ENCODE peak calls at places on chromosomes 2 and 18, in nine cellular contexts. One of them, this sample, is unnamed.

GRCh38 chr18:63126134-63127067 is 193.2 kb downstream of the BCL2 start:
- DNase-seq in lower leg skin: no peak
- DNase-seq in HFF-Myc: no peak
- DNase-seq in fibroblast of the aortic adventitia: no peak
- DNase-seq in GM12865: no peak
- DNase-seq in cardiac muscle cell: no peak
- DNase-seq in cardiac fibroblast: no peak
- DNase-seq in gastrocnemius medialis: no peak
- DNase-seq in AG09309: no peak
- DNase-seq in this sample: no peak

GRCh38 chr2:33444961-33445360 is 31.5 kb upstream of the RASGRP3 start:
- DNase-seq in lower leg skin: no peak
- DNase-seq in HFF-Myc: no peak
- DNase-seq in fibroblast of the aortic adventitia: no peak
- DNase-seq in GM12865: no peak
- DNase-seq in cardiac muscle cell: no peak
- DNase-seq in cardiac fibroblast: no peak
- DNase-seq in gastrocnemius medialis: no peak
- DNase-seq in AG09309: no peak
- DNase-seq in this sample: no peak

GRCh38 chr2:70895998-70896764 is 39.5 kb upstream of the ATP6V1B1 start:
- DNase-seq in lower leg skin: no peak
- DNase-seq in HFF-Myc: no peak
- DNase-seq in fibroblast of the aortic adventitia: no peak
- DNase-seq in GM12865: no peak
- DNase-seq in cardiac muscle cell: no peak
- DNase-seq in cardiac fibroblast: no peak
- DNase-seq in gastrocnemius medialis: no peak
- DNase-seq in AG09309: no peak
- DNase-seq in this sample: no peak

GRCh38 chr2:60867848-60868247 is 13.5 kb upstream of the REL start:
- DNase-seq in lower leg skin: peak
- DNase-seq in HFF-Myc: no peak
- DNase-seq in fibroblast of the aortic adventitia: no peak
- DNase-seq in GM12865: peak
- DNase-seq in cardiac muscle cell: no peak
- DNase-seq in cardiac fibroblast: peak
- DNase-seq in gastrocnemius medialis: peak
- DNase-seq in AG09309: no peak
- DNase-seq in this sample: no peak

GRCh38 chr2:166440313-166440712 is 53.7 kb downstream of the SCN7A start:
- DNase-seq in lower leg skin: no peak
- DNase-seq in HFF-Myc: no peak
- DNase-seq in fibroblast of the aortic adventitia: no peak
- DNase-seq in GM12865: no peak
- DNase-seq in cardiac muscle cell: no peak
- DNase-seq in cardiac fibroblast: no peak
- DNase-seq in gastrocnemius medialis: no peak
- DNase-seq in AG09309: no peak
- DNase-seq in this sample: no peak

GRCh38 chr2:176501652-176502051 is 232.4 kb downstream of the MTX2 start:
- DNase-seq in lower leg skin: no peak
- DNase-seq in HFF-Myc: no peak
- DNase-seq in fibroblast of the aortic adventitia: no peak
- DNase-seq in GM12865: no peak
- DNase-seq in cardiac muscle cell: no peak
- DNase-seq in cardiac fibroblast: no peak
- DNase-seq in gastrocnemius medialis: no peak
- DNase-seq in AG09309: no peak
- DNase-seq in this sample: no peak

GRCh38 chr2:234986346-234986745 is 34.5 kb downstream of the SH3BP4 start:
- DNase-seq in lower leg skin: no peak
- DNase-seq in HFF-Myc: no peak
- DNase-seq in fibroblast of the aortic adventitia: no peak
- DNase-seq in GM12865: no peak
- DNase-seq in cardiac muscle cell: no peak
- DNase-seq in cardiac fibroblast: no peak
- DNase-seq in gastrocnemius medialis: no peak
- DNase-seq in AG09309: no peak
- DNase-seq in this sample: no peak

GRCh38 chr2:187215576-187216240 is 232.3 kb downstream of the CALCRL start:
- DNase-seq in lower leg skin: no peak
- DNase-seq in HFF-Myc: no peak
- DNase-seq in fibroblast of the aortic adventitia: peak
- DNase-seq in GM12865: no peak
- DNase-seq in cardiac muscle cell: peak
- DNase-seq in cardiac fibroblast: no peak
- DNase-seq in gastrocnemius medialis: no peak
- DNase-seq in AG09309: no peak
- DNase-seq in this sample: peak

GRCh38 chr18:35024965-35025364 is 16.2 kb upstream of the MAPRE2 start:
- DNase-seq in lower leg skin: peak
- DNase-seq in HFF-Myc: no peak
- DNase-seq in fibroblast of the aortic adventitia: peak
- DNase-seq in GM12865: no peak
- DNase-seq in cardiac muscle cell: peak
- DNase-seq in cardiac fibroblast: peak
- DNase-seq in gastrocnemius medialis: peak
- DNase-seq in AG09309: peak
- DNase-seq in this sample: peak

GRCh38 chr2:236171213-236172201 is 3.3 kb upstream of the GBX2 start:
- DNase-seq in lower leg skin: no peak
- DNase-seq in HFF-Myc: no peak
- DNase-seq in fibroblast of the aortic adventitia: no peak
- DNase-seq in GM12865: no peak
- DNase-seq in cardiac muscle cell: no peak
- DNase-seq in cardiac fibroblast: no peak
- DNase-seq in gastrocnemius medialis: no peak
- DNase-seq in AG09309: no peak
- DNase-seq in this sample: no peak
- H3K4me3 ChIP-seq in lower leg skin: no peak
- H3K4me3 ChIP-seq in HFF-Myc: no peak
- H3K4me3 ChIP-seq in fibroblast of the aortic adventitia: no peak
- H3K4me3 ChIP-seq in GM12865: no peak
- H3K4me3 ChIP-seq in cardiac muscle cell: no peak
- H3K4me3 ChIP-seq in cardiac fibroblast: no peak
- H3K4me3 ChIP-seq in gastrocnemius medialis: no peak
- H3K4me3 ChIP-seq in AG09309: no peak
- H3K4me3 ChIP-seq in this sample: peak

GRCh38 chr2:174888136-174888535 is 117.0 kb downstream of the CHN1 start:
- DNase-seq in lower leg skin: no peak
- DNase-seq in HFF-Myc: no peak
- DNase-seq in fibroblast of the aortic adventitia: peak
- DNase-seq in GM12865: no peak
- DNase-seq in cardiac muscle cell: peak
- DNase-seq in cardiac fibroblast: peak
- DNase-seq in gastrocnemius medialis: no peak
- DNase-seq in AG09309: no peak
- DNase-seq in this sample: peak

GRCh38 chr2:174893018-174893417 is 112.2 kb downstream of the CHN1 start:
- DNase-seq in lower leg skin: no peak
- DNase-seq in HFF-Myc: no peak
- DNase-seq in fibroblast of the aortic adventitia: no peak
- DNase-seq in GM12865: no peak
- DNase-seq in cardiac muscle cell: no peak
- DNase-seq in cardiac fibroblast: no peak
- DNase-seq in gastrocnemius medialis: no peak
- DNase-seq in AG09309: no peak
- DNase-seq in this sample: no peak

GRCh38 chr2:174888646-174889271 is 116.4 kb downstream of the CHN1 start:
- DNase-seq in lower leg skin: no peak
- DNase-seq in HFF-Myc: no peak
- DNase-seq in fibroblast of the aortic adventitia: no peak
- DNase-seq in GM12865: no peak
- DNase-seq in cardiac muscle cell: no peak
- DNase-seq in cardiac fibroblast: peak
- DNase-seq in gastrocnemius medialis: no peak
- DNase-seq in AG09309: no peak
- DNase-seq in this sample: no peak

DNA sequence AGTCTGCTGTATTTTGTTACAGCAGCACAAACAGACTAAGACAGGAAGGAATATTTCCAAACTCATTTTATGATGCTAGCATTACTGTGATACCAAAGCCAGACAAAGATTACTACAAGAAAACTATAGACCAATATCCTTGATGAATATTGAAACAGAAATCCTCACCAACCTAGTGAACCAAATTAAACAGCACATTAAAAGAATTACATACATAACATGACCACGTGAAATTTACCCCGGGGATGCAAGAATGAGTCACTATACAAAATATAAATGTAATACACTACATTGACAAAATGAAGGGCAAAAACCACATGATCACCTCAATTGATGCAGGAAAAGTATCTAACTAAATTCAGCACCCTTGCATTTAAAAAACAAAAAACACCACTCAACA is 112.6 kb downstream of the CHN1 start:
- DNase-seq in lower leg skin: no peak
- DNase-seq in HFF-Myc: no peak
- DNase-seq in fibroblast of the aortic adventitia: no peak
- DNase-seq in GM12865: no peak
- DNase-seq in cardiac muscle cell: no peak
- DNase-seq in cardiac fibroblast: no peak
- DNase-seq in gastrocnemius medialis: no peak
- DNase-seq in AG09309: no peak
- DNase-seq in this sample: no peak
- H3K4me3 ChIP-seq in lower leg skin: no peak
- H3K4me3 ChIP-seq in HFF-Myc: no peak
- H3K4me3 ChIP-seq in fibroblast of the aortic adventitia: no peak
- H3K4me3 ChIP-seq in GM12865: no peak
- H3K4me3 ChIP-seq in cardiac muscle cell: no peak
- H3K4me3 ChIP-seq in cardiac fibroblast: no peak
- H3K4me3 ChIP-seq in gastrocnemius medialis: no peak
- H3K4me3 ChIP-seq in AG09309: no peak
- H3K4me3 ChIP-seq in this sample: no peak

DNA sequence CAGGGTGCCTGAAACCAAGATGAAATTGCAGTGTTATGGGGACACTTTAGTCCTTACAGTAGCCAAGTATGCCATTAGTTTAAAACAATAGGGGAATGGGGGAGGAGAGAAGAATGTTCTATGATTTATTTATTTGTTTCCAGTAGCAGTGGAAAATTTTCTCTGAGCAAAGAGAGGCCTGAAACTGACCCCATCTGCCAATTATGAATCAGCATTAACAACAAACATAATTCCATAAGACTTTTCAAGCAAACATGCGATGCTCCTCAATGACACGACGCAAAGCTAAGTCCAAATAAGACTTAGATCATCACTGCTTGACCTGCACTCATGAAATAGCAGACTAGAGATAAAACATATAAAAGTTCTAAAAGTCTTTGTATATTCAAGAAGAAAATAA is 4.0 kb downstream of the KLF7 start:
- DNase-seq in lower leg skin: no peak
- DNase-seq in HFF-Myc: no peak
- DNase-seq in fibroblast of the aortic adventitia: peak
- DNase-seq in GM12865: no peak
- DNase-seq in cardiac muscle cell: peak
- DNase-seq in cardiac fibroblast: peak
- DNase-seq in gastrocnemius medialis: no peak
- DNase-seq in AG09309: no peak
- DNase-seq in this sample: no peak
- H3K4me3 ChIP-seq in lower leg skin: no peak
- H3K4me3 ChIP-seq in HFF-Myc: no peak
- H3K4me3 ChIP-seq in fibroblast of the aortic adventitia: peak
- H3K4me3 ChIP-seq in GM12865: no peak
- H3K4me3 ChIP-seq in cardiac muscle cell: no peak
- H3K4me3 ChIP-seq in cardiac fibroblast: peak
- H3K4me3 ChIP-seq in gastrocnemius medialis: peak
- H3K4me3 ChIP-seq in AG09309: no peak
- H3K4me3 ChIP-seq in this sample: peak

GRCh38 chr18:31821452-31822171 is 60.9 kb upstream of the SLC25A52 start:
- DNase-seq in lower leg skin: no peak
- DNase-seq in HFF-Myc: no peak
- DNase-seq in fibroblast of the aortic adventitia: no peak
- DNase-seq in GM12865: no peak
- DNase-seq in cardiac muscle cell: peak
- DNase-seq in cardiac fibroblast: peak
- DNase-seq in gastrocnemius medialis: no peak
- DNase-seq in AG09309: no peak
- DNase-seq in this sample: no peak

GRCh38 chr18:31819925-31820229 is 59.2 kb upstream of the SLC25A52 start:
- DNase-seq in lower leg skin: no peak
- DNase-seq in HFF-Myc: no peak
- DNase-seq in fibroblast of the aortic adventitia: no peak
- DNase-seq in GM12865: no peak
- DNase-seq in cardiac muscle cell: no peak
- DNase-seq in cardiac fibroblast: no peak
- DNase-seq in gastrocnemius medialis: no peak
- DNase-seq in AG09309: no peak
- DNase-seq in this sample: no peak

GRCh38 chr18:31828613-31829012 is 67.9 kb upstream of the SLC25A52 start:
- DNase-seq in lower leg skin: no peak
- DNase-seq in HFF-Myc: no peak
- DNase-seq in fibroblast of the aortic adventitia: no peak
- DNase-seq in GM12865: no peak
- DNase-seq in cardiac muscle cell: no peak
- DNase-seq in cardiac fibroblast: no peak
- DNase-seq in gastrocnemius medialis: no peak
- DNase-seq in AG09309: no peak
- DNase-seq in this sample: no peak

GRCh38 chr18:31830686-31831085 is 70.0 kb upstream of the SLC25A52 start:
- DNase-seq in lower leg skin: no peak
- DNase-seq in HFF-Myc: no peak
- DNase-seq in fibroblast of the aortic adventitia: no peak
- DNase-seq in GM12865: no peak
- DNase-seq in cardiac muscle cell: no peak
- DNase-seq in cardiac fibroblast: no peak
- DNase-seq in gastrocnemius medialis: no peak
- DNase-seq in AG09309: no peak
- DNase-seq in this sample: no peak

DNA sequence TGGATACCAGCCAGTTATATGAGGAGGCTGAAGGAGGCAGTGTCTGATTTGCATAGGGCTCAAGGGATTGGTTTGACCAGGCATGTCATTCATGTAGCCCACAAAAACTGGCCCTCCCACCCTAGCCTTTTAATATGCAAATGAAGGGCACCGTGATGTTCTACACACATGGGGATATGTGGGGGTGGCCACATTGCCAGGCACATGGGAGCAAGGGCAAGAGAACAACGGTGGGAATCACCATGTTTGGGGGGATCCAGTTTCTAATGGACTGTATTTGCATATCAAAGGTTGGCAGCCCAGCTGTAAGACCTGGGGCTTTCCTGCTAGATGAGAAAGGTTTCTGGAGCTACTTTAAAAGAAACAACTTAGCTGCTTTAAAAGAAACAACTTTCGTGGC is 65.1 kb upstream of the SLC25A52 start:
- DNase-seq in lower leg skin: no peak
- DNase-seq in HFF-Myc: no peak
- DNase-seq in fibroblast of the aortic adventitia: no peak
- DNase-seq in GM12865: peak
- DNase-seq in cardiac muscle cell: no peak
- DNase-seq in cardiac fibroblast: no peak
- DNase-seq in gastrocnemius medialis: no peak
- DNase-seq in AG09309: no peak
- DNase-seq in this sample: no peak
- H3K4me3 ChIP-seq in lower leg skin: no peak
- H3K4me3 ChIP-seq in HFF-Myc: no peak
- H3K4me3 ChIP-seq in fibroblast of the aortic adventitia: no peak
- H3K4me3 ChIP-seq in GM12865: no peak
- H3K4me3 ChIP-seq in cardiac muscle cell: no peak
- H3K4me3 ChIP-seq in cardiac fibroblast: no peak
- H3K4me3 ChIP-seq in gastrocnemius medialis: no peak
- H3K4me3 ChIP-seq in AG09309: no peak
- H3K4me3 ChIP-seq in this sample: no peak